ENCODE peak calls at places on chromosomes 16 and 17, in nine cellular contexts. E, M, T, R, X, O, H, F and Z are unnamed samples.

GRCh38 chr16:31508706-31509523 is 724 bp upstream of the RUSF1 start:
- DNase-seq in E (no peak), M (no peak), T (peak; percentile 37), R (no peak), X (peak; percentile 66), O (no peak), H (no peak), F (no peak), Z (peak; percentile 36)

GRCh38 chr17:43200127-43200526 is 11.5 kb upstream of the TMEM106A start:
- DNase-seq in E (no peak), M (peak; percentile 82), T (no peak), R (no peak), X (no peak), O (no peak), H (no peak), F (no peak), Z (no peak)

GRCh38 chr17:4947411-4948165 is 742 bp downstream of the PFN1 start:
- DNase-seq in E (peak; percentile 88), M (peak; percentile 70), T (peak; percentile 40), R (peak; percentile 78), X (peak; percentile 68), O (peak; percentile 33), H (no peak), F (peak; percentile 33), Z (peak; percentile 69)

GRCh38 chr16:76502555-76502954 is 225.4 kb downstream of the CNTNAP4 start:
- DNase-seq in E (no peak), M (no peak), T (no peak), R (no peak), X (no peak), O (no peak), H (no peak), F (no peak), Z (no peak)

GRCh38 chr17:67652433-67652832 is 65.3 kb upstream of the NOL11 start:
- DNase-seq in E (no peak), M (no peak), T (no peak), R (no peak), X (no peak), O (no peak), H (no peak), F (no peak), Z (no peak)

GRCh38 chr16:15644306-15644961 is 1.5 kb upstream of the MARF1 start:
- DNase-seq in E (no peak), M (no peak), T (no peak), R (no peak), X (peak; percentile 66), O (peak; percentile 81), H (peak; percentile 96), F (peak; percentile 83), Z (no peak)

GRCh38 chr17:75759457-75759856 is 5.5 kb downstream of the GALK1 start:
- DNase-seq in E (no peak), M (no peak), T (no peak), R (peak; percentile 35), X (no peak), O (no peak), H (no peak), F (no peak), Z (no peak)

GRCh38 chr17:81479672-81480071 is 32.9 kb downstream of the ACTG1 start:
- DNase-seq in E (no peak), M (no peak), T (no peak), R (no peak), X (no peak), O (no peak), H (no peak), F (no peak), Z (no peak)

GRCh38 chr17:73589096-73589980 is 54.9 kb downstream of the SDK2 start:
- DNase-seq in E (no peak), M (no peak), T (peak; percentile 38), R (no peak), X (peak; percentile 32), O (peak; percentile 73), H (no peak), F (no peak), Z (no peak)

GRCh38 chr17:37317867-37318266 is 57.9 kb upstream of the C17orf78 start:
- DNase-seq in E (no peak), M (no peak), T (no peak), R (no peak), X (no peak), O (no peak), H (no peak), F (no peak), Z (no peak)

GRCh38 chr17:44677136-44677535 is 12.4 kb downstream of the CCDC43 start:
- DNase-seq in E (no peak), M (no peak), T (peak; percentile 33), R (no peak), X (peak; percentile 17), O (no peak), H (no peak), F (no peak), Z (no peak)